ENCODE peak calls at places on chromosomes 4 and X, in eight cellular contexts. B is stimulated activated naive CD4-positive, alpha-beta T cell treated with Interleukin-2 at 50 U/mL for 16 hours; I is RWPE1; D is psoas muscle; A is NCI-H774; E is natural killer cell treated with Interleukin-12 subunit alpha and Interleukin-12 subunit beta and Interleukin-15 and Interleukin-18, amount 100 ng/mL, for 72 hours; Q is T47D; G is kidney glomerular epithelial cell. O is an unnamed sample.

GRCh38 chr4:30386266-30386895 is 333.8 kb upstream of the PCDH7 start:
- DNase-seq in B (no peak), I (no peak), D (no peak), A (no peak), E (no peak), Q (no peak), G (no peak), O (no peak)

GRCh38 chr4:87516683-87517082 is 12.5 kb downstream of the SPARCL1 start:
- DNase-seq in B (no peak), I (no peak), D (no peak), A (no peak), E (no peak), Q (no peak), G (no peak), O (no peak)

GRCh38 chr4:141158219-141158618 is 24.9 kb upstream of the RNF150 start:
- DNase-seq in B (no peak), I (peak), D (no peak), A (no peak), E (no peak), Q (no peak), G (peak), O (no peak)

GRCh38 chr4:135238940-135239339 is 1037.4 kb upstream of the PABPC4L start:
- DNase-seq in B (no peak), I (no peak), D (no peak), A (no peak), E (no peak), Q (no peak), G (no peak), O (no peak)

GRCh38 chr4:10526431-10527222 is 69.4 kb upstream of the ZNF518B start:
- DNase-seq in B (no peak), I (peak), D (no peak), A (no peak), E (no peak), Q (no peak), G (peak), O (no peak)

GRCh38 chr4:169250796-169251195 is 20.0 kb downstream of the SH3RF1 start:
- DNase-seq in B (no peak), I (no peak), D (no peak), A (no peak), E (no peak), Q (no peak), G (no peak), O (no peak)

GRCh38 chr4:77036206-77036605 is 39.6 kb downstream of the CCNI start:
- DNase-seq in B (no peak), I (no peak), D (no peak), A (no peak), E (no peak), Q (no peak), G (peak), O (no peak)

GRCh38 chr4:8122746-8123145 is 35.9 kb downstream of the ABLIM2 start:
- DNase-seq in B (no peak), I (no peak), D (no peak), A (no peak), E (no peak), Q (no peak), G (no peak), O (no peak)

GRCh38 chr4:144449623-144450022 is 196.3 kb upstream of the HHIP start:
- DNase-seq in B (no peak), I (peak), D (peak), A (no peak), E (no peak), Q (no peak), G (no peak), O (no peak)

GRCh38 chr4:103075435-103075893 is 1.1 kb downstream of the SLC9B2 start:
- DNase-seq in B (no peak), I (no peak), D (no peak), A (no peak), E (no peak), Q (no peak), G (no peak), O (no peak)

GRCh38 chrX:7074135-7074907 is 73.2 kb upstream of the STS start:
- DNase-seq in B (no peak), I (peak), D (no peak), A (no peak), E (no peak), Q (peak), G (no peak), O (no peak)

GRCh38 chrX:68942797-68943196 is 114.0 kb downstream of the EFNB1 start:
- DNase-seq in B (no peak), I (no peak), D (no peak), A (no peak), E (no peak), Q (no peak), G (no peak), O (no peak)

GRCh38 chrX:49977319-49978090 is 55.1 kb downstream of the CLCN5 start:
- DNase-seq in B (no peak), I (no peak), D (no peak), A (no peak), E (no peak), Q (no peak), G (no peak), O (no peak)

GRCh38 chr4:80913381-80913780 is 117.1 kb upstream of the BMP3 start:
- DNase-seq in B (no peak), I (no peak), D (no peak), A (no peak), E (no peak), Q (no peak), G (no peak), O (no peak)

GRCh38 chr4:73929285-73929684 is 52.5 kb downstream of the PF4 start:
- DNase-seq in B (no peak), I (no peak), D (no peak), A (no peak), E (no peak), Q (no peak), G (no peak), O (no peak)

GRCh38 chr4:158670975-158671664 is 567 bp downstream of the C4orf46 start:
- DNase-seq in B (peak), I (peak), D (peak), A (peak), E (peak), Q (no peak), G (peak), O (no peak)

GRCh38 chr4:169410839-169411770 is 140.3 kb upstream of the SH3RF1 start:
- DNase-seq in B (peak), I (no peak), D (no peak), A (no peak), E (peak), Q (no peak), G (no peak), O (peak)

GRCh38 chr4:5955201-5955821 is 62.4 kb upstream of the CRMP1 start:
- DNase-seq in B (no peak), I (no peak), D (no peak), A (peak), E (no peak), Q (no peak), G (no peak), O (no peak)

GRCh38 chr4:149164282-149164681 is 651.4 kb downstream of the IQCM start:
- DNase-seq in B (no peak), I (no peak), D (no peak), A (no peak), E (no peak), Q (no peak), G (peak), O (no peak)

GRCh38 chr4:48565362-48566083 is 75.5 kb downstream of the ZAR1 start:
- DNase-seq in B (no peak), I (no peak), D (no peak), A (no peak), E (no peak), Q (no peak), G (no peak), O (no peak)

GRCh38 chr4:120724656-120725055 is 197.9 kb downstream of the PRDM5 start:
- DNase-seq in B (no peak), I (peak), D (no peak), A (no peak), E (no peak), Q (no peak), G (no peak), O (no peak)

GRCh38 chr4:35793045-35793722 is 451.1 kb downstream of the ARAP2 start:
- DNase-seq in B (no peak), I (no peak), D (no peak), A (no peak), E (no peak), Q (no peak), G (peak), O (no peak)

GRCh38 chrX:102154900-102155805 is 624 bp downstream of the BEX5 start:
- DNase-seq in B (peak), I (no peak), D (no peak), A (no peak), E (no peak), Q (no peak), G (no peak), O (no peak)

GRCh38 chr4:139508581-139509237 is 47.3 kb downstream of the SETD7 start:
- DNase-seq in B (no peak), I (no peak), D (no peak), A (no peak), E (no peak), Q (no peak), G (no peak), O (no peak)

GRCh38 chr4:173448919-173449641 is 50.2 kb upstream of the SCRG1 start:
- DNase-seq in B (no peak), I (no peak), D (no peak), A (no peak), E (no peak), Q (no peak), G (no peak), O (no peak)

GRCh38 chr4:120088507-120088906 is 21.9 kb upstream of the MAD2L1 start:
- DNase-seq in B (no peak), I (no peak), D (no peak), A (no peak), E (no peak), Q (no peak), G (no peak), O (no peak)

GRCh38 chrX:40102393-40103381 is 4.9 kb upstream of the BCOR start:
- DNase-seq in B (no peak), I (no peak), D (no peak), A (no peak), E (no peak), Q (no peak), G (no peak), O (no peak)